ENCODE peak calls at places on chromosomes 16 and 17, in ten cellular contexts. One of them, this sample, is unnamed.
A peak's percentile ranks its signal among the peaks of the same experiment; 100 is the strongest.

GRCh38 chr16:81693047-81693446 is 86.0 kb upstream of the PLCG2 start:
- DNase-seq in globus pallidus: no peak
- DNase-seq in KG1: no peak
- DNase-seq in HT-29: no peak
- DNase-seq in AG10803: peak; percentile 82
- DNase-seq in choroid plexus epithelial cell: no peak
- DNase-seq in midbrain: no peak
- DNase-seq in skeletal muscle cell: no peak
- DNase-seq in Caco-2: no peak
- DNase-seq in ELF-1: no peak
- DNase-seq in this sample: no peak

GRCh38 chr16:15031179-15031578 is 24.7 kb downstream of the NTAN1 start:
- DNase-seq in globus pallidus: no peak
- DNase-seq in KG1: peak; percentile 73
- DNase-seq in HT-29: no peak
- DNase-seq in AG10803: no peak
- DNase-seq in choroid plexus epithelial cell: no peak
- DNase-seq in midbrain: no peak
- DNase-seq in skeletal muscle cell: no peak
- DNase-seq in Caco-2: no peak
- DNase-seq in ELF-1: no peak
- DNase-seq in this sample: no peak

GRCh38 chr16:31460582-31461002 is 1.3 kb downstream of the ARMC5 start:
- DNase-seq in globus pallidus: peak; percentile 30
- DNase-seq in KG1: no peak
- DNase-seq in HT-29: no peak
- DNase-seq in AG10803: peak; percentile 88
- DNase-seq in choroid plexus epithelial cell: peak; percentile 79
- DNase-seq in midbrain: peak; percentile 28
- DNase-seq in skeletal muscle cell: no peak
- DNase-seq in Caco-2: no peak
- DNase-seq in ELF-1: no peak
- DNase-seq in this sample: no peak

GRCh38 chr17:68437979-68438877 is 19.1 kb downstream of the WIPI1 start:
- DNase-seq in globus pallidus: peak; percentile 31
- DNase-seq in KG1: no peak
- DNase-seq in HT-29: peak; percentile 63
- DNase-seq in AG10803: no peak
- DNase-seq in choroid plexus epithelial cell: peak; percentile 62
- DNase-seq in midbrain: no peak
- DNase-seq in skeletal muscle cell: no peak
- DNase-seq in Caco-2: no peak
- DNase-seq in ELF-1: no peak
- DNase-seq in this sample: no peak

GRCh38 chr17:74814453-74814852 is 38.3 kb upstream of the NAT9 start:
- DNase-seq in globus pallidus: no peak
- DNase-seq in KG1: no peak
- DNase-seq in HT-29: no peak
- DNase-seq in AG10803: no peak
- DNase-seq in choroid plexus epithelial cell: no peak
- DNase-seq in midbrain: no peak
- DNase-seq in skeletal muscle cell: no peak
- DNase-seq in Caco-2: no peak
- DNase-seq in ELF-1: no peak
- DNase-seq in this sample: no peak

GRCh38 chr17:5078106-5079028 is at the start of gene ZFP3:
- DNase-seq in globus pallidus: peak; percentile 81
- DNase-seq in KG1: no peak
- DNase-seq in HT-29: no peak
- DNase-seq in AG10803: peak; percentile 92
- DNase-seq in choroid plexus epithelial cell: peak; percentile 81
- DNase-seq in midbrain: peak; percentile 87
- DNase-seq in skeletal muscle cell: peak; percentile 55
- DNase-seq in Caco-2: peak; percentile 85
- DNase-seq in ELF-1: peak; percentile 6
- DNase-seq in this sample: peak; percentile 85

GRCh38 chr16:46882304-46882939 is 1.7 kb upstream of the GPT2 start:
- DNase-seq in globus pallidus: no peak
- DNase-seq in KG1: no peak
- DNase-seq in HT-29: no peak
- DNase-seq in AG10803: no peak
- DNase-seq in choroid plexus epithelial cell: no peak
- DNase-seq in midbrain: peak; percentile 10
- DNase-seq in skeletal muscle cell: no peak
- DNase-seq in Caco-2: peak; percentile 32
- DNase-seq in ELF-1: no peak
- DNase-seq in this sample: no peak

GRCh38 chr17:73613271-73613941 is 30.8 kb downstream of the SDK2 start:
- DNase-seq in globus pallidus: no peak
- DNase-seq in KG1: no peak
- DNase-seq in HT-29: no peak
- DNase-seq in AG10803: no peak
- DNase-seq in choroid plexus epithelial cell: no peak
- DNase-seq in midbrain: no peak
- DNase-seq in skeletal muscle cell: no peak
- DNase-seq in Caco-2: no peak
- DNase-seq in ELF-1: peak; percentile 85
- DNase-seq in this sample: no peak

GRCh38 chr17:29918016-29918415 is 12.0 kb downstream of the SSH2 start:
- DNase-seq in globus pallidus: no peak
- DNase-seq in KG1: no peak
- DNase-seq in HT-29: no peak
- DNase-seq in AG10803: no peak
- DNase-seq in choroid plexus epithelial cell: no peak
- DNase-seq in midbrain: no peak
- DNase-seq in skeletal muscle cell: no peak
- DNase-seq in Caco-2: no peak
- DNase-seq in ELF-1: no peak
- DNase-seq in this sample: no peak

GRCh38 chr17:628507-628941 is 86.1 kb downstream of the VPS53 start:
- DNase-seq in globus pallidus: no peak
- DNase-seq in KG1: no peak
- DNase-seq in HT-29: no peak
- DNase-seq in AG10803: peak; percentile 68
- DNase-seq in choroid plexus epithelial cell: peak; percentile 25
- DNase-seq in midbrain: no peak
- DNase-seq in skeletal muscle cell: no peak
- DNase-seq in Caco-2: no peak
- DNase-seq in ELF-1: no peak
- DNase-seq in this sample: no peak

GRCh38 chr16:56355786-56356275 is 69.5 kb downstream of the AMFR start:
- DNase-seq in globus pallidus: no peak
- DNase-seq in KG1: no peak
- DNase-seq in HT-29: no peak
- DNase-seq in AG10803: no peak
- DNase-seq in choroid plexus epithelial cell: peak; percentile 5
- DNase-seq in midbrain: no peak
- DNase-seq in skeletal muscle cell: no peak
- DNase-seq in Caco-2: no peak
- DNase-seq in ELF-1: no peak
- DNase-seq in this sample: no peak

GRCh38 chr16:16021646-16021987 is 72.2 kb downstream of the ABCC1 start:
- DNase-seq in globus pallidus: no peak
- DNase-seq in KG1: no peak
- DNase-seq in HT-29: no peak
- DNase-seq in AG10803: no peak
- DNase-seq in choroid plexus epithelial cell: no peak
- DNase-seq in midbrain: no peak
- DNase-seq in skeletal muscle cell: no peak
- DNase-seq in Caco-2: no peak
- DNase-seq in ELF-1: no peak
- DNase-seq in this sample: no peak

GRCh38 chr17:63448655-63449054 is 2.5 kb upstream of the CYB561 start:
- DNase-seq in globus pallidus: no peak
- DNase-seq in KG1: no peak
- DNase-seq in HT-29: no peak
- DNase-seq in AG10803: no peak
- DNase-seq in choroid plexus epithelial cell: no peak
- DNase-seq in midbrain: no peak
- DNase-seq in skeletal muscle cell: no peak
- DNase-seq in Caco-2: no peak
- DNase-seq in ELF-1: no peak
- DNase-seq in this sample: no peak

GRCh38 chr16:12093902-12094301 is 117.4 kb downstream of the SNX29 start:
- DNase-seq in globus pallidus: no peak
- DNase-seq in KG1: no peak
- DNase-seq in HT-29: no peak
- DNase-seq in AG10803: no peak
- DNase-seq in choroid plexus epithelial cell: no peak
- DNase-seq in midbrain: no peak
- DNase-seq in skeletal muscle cell: no peak
- DNase-seq in Caco-2: no peak
- DNase-seq in ELF-1: no peak
- DNase-seq in this sample: no peak

GRCh38 chr16:20336955-20337354 is 9.6 kb upstream of the GP2 start:
- DNase-seq in globus pallidus: no peak
- DNase-seq in KG1: no peak
- DNase-seq in HT-29: no peak
- DNase-seq in AG10803: no peak
- DNase-seq in choroid plexus epithelial cell: no peak
- DNase-seq in midbrain: no peak
- DNase-seq in skeletal muscle cell: no peak
- DNase-seq in Caco-2: no peak
- DNase-seq in ELF-1: no peak
- DNase-seq in this sample: no peak

GRCh38 chr16:5875416-5875815 is 777.8 kb upstream of the EEF2KMT start:
- DNase-seq in globus pallidus: no peak
- DNase-seq in KG1: no peak
- DNase-seq in HT-29: no peak
- DNase-seq in AG10803: no peak
- DNase-seq in choroid plexus epithelial cell: no peak
- DNase-seq in midbrain: no peak
- DNase-seq in skeletal muscle cell: no peak
- DNase-seq in Caco-2: no peak
- DNase-seq in ELF-1: no peak
- DNase-seq in this sample: no peak

GRCh38 chr16:67987460-67988160 is 7.3 kb upstream of the DPEP3 start:
- DNase-seq in globus pallidus: peak; percentile 41
- DNase-seq in KG1: no peak
- DNase-seq in HT-29: no peak
- DNase-seq in AG10803: no peak
- DNase-seq in choroid plexus epithelial cell: peak; percentile 50
- DNase-seq in midbrain: peak; percentile 35
- DNase-seq in skeletal muscle cell: no peak
- DNase-seq in Caco-2: no peak
- DNase-seq in ELF-1: no peak
- DNase-seq in this sample: no peak

GRCh38 chr17:50772251-50772650 is 4.9 kb upstream of the ANKRD40CL start:
- DNase-seq in globus pallidus: no peak
- DNase-seq in KG1: no peak
- DNase-seq in HT-29: no peak
- DNase-seq in AG10803: no peak
- DNase-seq in choroid plexus epithelial cell: no peak
- DNase-seq in midbrain: no peak
- DNase-seq in skeletal muscle cell: no peak
- DNase-seq in Caco-2: no peak
- DNase-seq in ELF-1: no peak
- DNase-seq in this sample: no peak

GRCh38 chr17:50347087-50347893 is 1.4 kb downstream of the XYLT2 start:
- DNase-seq in globus pallidus: no peak
- DNase-seq in KG1: no peak
- DNase-seq in HT-29: no peak
- DNase-seq in AG10803: no peak
- DNase-seq in choroid plexus epithelial cell: no peak
- DNase-seq in midbrain: no peak
- DNase-seq in skeletal muscle cell: no peak
- DNase-seq in Caco-2: no peak
- DNase-seq in ELF-1: no peak
- DNase-seq in this sample: no peak

GRCh38 chr16:50603206-50604064 is 55.2 kb downstream of the NKD1 start:
- DNase-seq in globus pallidus: no peak
- DNase-seq in KG1: no peak
- DNase-seq in HT-29: no peak
- DNase-seq in AG10803: peak; percentile 96
- DNase-seq in choroid plexus epithelial cell: peak; percentile 19
- DNase-seq in midbrain: no peak
- DNase-seq in skeletal muscle cell: peak; percentile 18
- DNase-seq in Caco-2: no peak
- DNase-seq in ELF-1: peak; percentile 50
- DNase-seq in this sample: no peak

GRCh38 chr17:74190807-74191206 is 12.7 kb upstream of the RPL38 start:
- DNase-seq in globus pallidus: no peak
- DNase-seq in KG1: no peak
- DNase-seq in HT-29: no peak
- DNase-seq in AG10803: no peak
- DNase-seq in choroid plexus epithelial cell: no peak
- DNase-seq in midbrain: no peak
- DNase-seq in skeletal muscle cell: no peak
- DNase-seq in Caco-2: peak; percentile 71
- DNase-seq in ELF-1: peak; percentile 56
- DNase-seq in this sample: no peak

GRCh38 chr16:53018834-53019416 is 33.8 kb downstream of the CHD9NB start:
- DNase-seq in globus pallidus: no peak
- DNase-seq in KG1: no peak
- DNase-seq in HT-29: no peak
- DNase-seq in AG10803: no peak
- DNase-seq in choroid plexus epithelial cell: no peak
- DNase-seq in midbrain: no peak
- DNase-seq in skeletal muscle cell: no peak
- DNase-seq in Caco-2: no peak
- DNase-seq in ELF-1: peak; percentile 56
- DNase-seq in this sample: no peak

This sample was measured in putamen.